ENCODE peak calls at places on chromosomes 6 and 20, in nine cellular contexts. G is PC-3, A is fibroblast of lung, O is GM23338, D is IMR-90, T is hepatocyte, B is GM12878, M is OCI-LY7, S is PC-9. C is an unnamed sample.
A peak's percentile ranks its signal among the peaks of the same experiment; 100 is the strongest.

GRCh38 chr6:10310826-10311225 is 104.0 kb downstream of the TFAP2A start:
- DNase-seq in G (no peak), A (no peak), O (no peak), D (no peak), T (no peak), B (no peak), M (no peak), S (no peak), C (no peak)

GRCh38 chr20:19835533-19836222 is 77.6 kb downstream of the RIN2 start:
- DNase-seq in G (no peak), A (no peak), O (peak; percentile 51), D (no peak), T (no peak), B (no peak), M (no peak), S (no peak), C (peak; percentile 50)

GRCh38 chr6:139654888-139655782 is 280.7 kb upstream of the CITED2 start:
- DNase-seq in G (no peak), A (no peak), O (peak; percentile 39), D (no peak), T (peak; percentile 61), B (no peak), M (no peak), S (no peak), C (peak; percentile 23)

GRCh38 chr6:167721291-167721690 is 105.4 kb upstream of the AFDN start:
- DNase-seq in G (no peak), A (no peak), O (no peak), D (no peak), T (no peak), B (no peak), M (no peak), S (no peak), C (no peak)

GRCh38 chr6:106141441-106142237 is 55.5 kb downstream of the PRDM1 start:
- DNase-seq in G (peak; percentile 41), A (no peak), O (no peak), D (no peak), T (no peak), B (peak; percentile 85), M (peak; percentile 73), S (no peak), C (no peak)

GRCh38 chr6:2103644-2104523 is 141.5 kb downstream of the GMDS start:
- DNase-seq in G (peak; percentile 71), A (peak; percentile 70), O (no peak), D (peak; percentile 69), T (peak; percentile 48), B (peak; percentile 11), M (peak; percentile 38), S (peak; percentile 3), C (no peak)

GRCh38 chr20:34998331-34998950 is 42.8 kb downstream of the MYH7B start:
- DNase-seq in G (no peak), A (no peak), O (peak; percentile 61), D (no peak), T (no peak), B (no peak), M (no peak), S (no peak), C (no peak)

GRCh38 chr6:42013134-42013516 is 37.2 kb upstream of the TAF8 start:
- DNase-seq in G (no peak), A (no peak), O (no peak), D (peak; percentile 65), T (no peak), B (no peak), M (no peak), S (no peak), C (no peak)

GRCh38 chr6:102562713-102563112 is 1169.2 kb downstream of the GRIK2 start:
- DNase-seq in G (no peak), A (no peak), O (no peak), D (no peak), T (no peak), B (no peak), M (no peak), S (no peak), C (no peak)

DNA sequence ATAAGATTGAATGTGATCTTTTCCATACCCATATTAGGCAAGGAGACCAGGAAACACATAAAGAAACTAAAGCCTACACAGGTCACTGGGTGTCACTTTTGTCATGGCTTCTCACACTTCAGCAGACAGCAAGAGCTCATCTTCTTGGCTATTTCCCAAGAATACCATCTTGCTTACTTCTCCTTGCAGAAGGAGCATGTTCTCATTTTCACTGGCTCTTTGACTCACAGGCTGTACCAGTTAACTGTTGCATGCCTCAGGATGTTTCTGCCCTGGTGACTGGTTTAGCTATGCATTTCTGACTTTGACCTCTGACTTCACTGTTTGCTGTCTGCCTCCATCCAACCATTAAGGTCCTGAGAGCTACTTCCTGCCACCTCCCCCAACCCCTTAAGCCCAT is 40.3 kb upstream of the OGFRL1 start:
- DNase-seq in G (peak; percentile 60), A (peak; percentile 29), O (peak; percentile 41), D (peak; percentile 75), T (peak; percentile 26), B (peak; percentile 48), M (peak; percentile 83), S (no peak), C (no peak)
- H3K4me1 ChIP-seq in G (peaks cover 23% of the 10 kb centered on the region), A (peaks cover 9% of the 10 kb centered on the region), O (peaks cover 30% of the 10 kb centered on the region), D (peaks cover 7% of the 10 kb centered on the region), T (no peaks in the 10 kb centered on the region), B (no peaks in the 10 kb centered on the region), M (peaks cover 58% of the 10 kb centered on the region), S (peaks cover 29% of the 10 kb centered on the region), C (no peaks in the 10 kb centered on the region)

DNA sequence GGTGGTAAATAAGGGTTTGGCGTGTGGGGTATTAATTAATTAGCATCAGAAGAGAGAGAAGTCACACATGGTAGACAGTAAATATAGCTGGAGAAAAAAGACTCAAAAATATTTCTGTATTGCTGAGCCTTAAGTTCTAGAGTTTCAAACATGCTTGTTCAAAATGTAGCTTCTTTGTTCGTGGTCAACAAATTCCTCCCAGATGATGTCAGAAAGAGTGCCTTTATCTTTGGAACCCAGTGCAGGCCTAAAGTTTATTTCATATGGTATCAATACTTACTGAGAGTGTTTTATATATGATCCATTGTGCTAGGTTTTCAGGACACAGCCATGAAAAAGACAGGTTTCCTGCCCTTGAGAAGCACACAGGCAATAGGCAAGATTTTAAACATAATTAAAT is 18.3 kb downstream of the MARCKS start:
- DNase-seq in G (no peak), A (peak; percentile 49), O (no peak), D (peak; percentile 76), T (no peak), B (no peak), M (no peak), S (no peak), C (no peak)
- H2AFZ ChIP-seq in G (no peak overlapping the region), A (no peak overlapping the region), O (no peak overlapping the region), D (no peak overlapping the region), T (no peak overlapping the region), B (no peak overlapping the region), M (no peak overlapping the region), S (no peak overlapping the region), C (no peak overlapping the region)

DNA sequence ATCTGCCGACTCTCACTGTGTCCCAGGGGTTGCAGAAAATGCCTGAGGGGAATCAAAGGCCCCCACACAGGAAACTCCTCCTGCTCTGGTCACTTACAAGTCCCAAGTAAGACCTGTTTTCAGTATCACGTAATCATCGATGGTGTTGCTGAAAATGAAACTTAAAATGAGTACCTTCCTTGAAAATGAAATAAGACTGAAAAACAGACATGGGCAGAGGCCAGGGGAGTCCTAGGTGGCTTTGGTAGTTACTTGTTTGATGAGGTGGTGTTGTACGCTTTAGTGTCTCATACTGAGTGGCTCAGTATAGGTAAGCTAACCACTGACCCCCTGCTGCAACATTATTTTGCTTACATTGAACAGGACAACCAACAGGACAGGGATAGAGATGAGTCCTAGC is 43.0 kb upstream of the SYNCRIP start:
- DNase-seq in G (no peak), A (no peak), O (no peak), D (no peak), T (no peak), B (peak; percentile 46), M (no peak), S (no peak), C (no peak)
- H3K4me2 ChIP-seq in G (no peak overlapping the region), A (no peak overlapping the region), O (no peak overlapping the region), D (no peak overlapping the region), T (no peak overlapping the region), B (peak overlapping the region; percentile 64), M (no peak overlapping the region), S (no peak overlapping the region), C (no peak overlapping the region)

GRCh38 chr20:31719644-31720485 is 2.8 kb downstream of the BCL2L1 start:
- DNase-seq in G (peak; percentile 94), A (no peak), O (peak; percentile 90), D (no peak), T (peak; percentile 72), B (no peak), M (no peak), S (peak; percentile 82), C (peak; percentile 53)
- H3K4me1 ChIP-seq in G (peaks cover 59% of the 10 kb centered on the region), A (peaks cover 39% of the 10 kb centered on the region), O (peaks cover 62% of the 10 kb centered on the region), D (peaks cover 25% of the 10 kb centered on the region), T (peaks cover 47% of the 10 kb centered on the region), B (peaks cover 29% of the 10 kb centered on the region), M (peaks cover 53% of the 10 kb centered on the region), S (peaks cover 42% of the 10 kb centered on the region), C (peaks cover 41% of the 10 kb centered on the region)

GRCh38 chr6:109511832-109512231 is 28.8 kb upstream of the ZBTB24 start:
- DNase-seq in G (no peak), A (no peak), O (no peak), D (no peak), T (no peak), B (no peak), M (no peak), S (no peak), C (no peak)

GRCh38 chr6:109514946-109515345 is 31.9 kb upstream of the ZBTB24 start:
- DNase-seq in G (no peak), A (no peak), O (no peak), D (no peak), T (no peak), B (no peak), M (no peak), S (no peak), C (no peak)

GRCh38 chr6:109512271-109512817 is 29.3 kb upstream of the ZBTB24 start:
- DNase-seq in G (no peak), A (no peak), O (no peak), D (no peak), T (no peak), B (no peak), M (no peak), S (no peak), C (no peak)

GRCh38 chr6:109515781-109516409 is 32.9 kb upstream of the ZBTB24 start:
- DNase-seq in G (no peak), A (peak; percentile 6), O (no peak), D (no peak), T (no peak), B (no peak), M (no peak), S (no peak), C (no peak)

DNA sequence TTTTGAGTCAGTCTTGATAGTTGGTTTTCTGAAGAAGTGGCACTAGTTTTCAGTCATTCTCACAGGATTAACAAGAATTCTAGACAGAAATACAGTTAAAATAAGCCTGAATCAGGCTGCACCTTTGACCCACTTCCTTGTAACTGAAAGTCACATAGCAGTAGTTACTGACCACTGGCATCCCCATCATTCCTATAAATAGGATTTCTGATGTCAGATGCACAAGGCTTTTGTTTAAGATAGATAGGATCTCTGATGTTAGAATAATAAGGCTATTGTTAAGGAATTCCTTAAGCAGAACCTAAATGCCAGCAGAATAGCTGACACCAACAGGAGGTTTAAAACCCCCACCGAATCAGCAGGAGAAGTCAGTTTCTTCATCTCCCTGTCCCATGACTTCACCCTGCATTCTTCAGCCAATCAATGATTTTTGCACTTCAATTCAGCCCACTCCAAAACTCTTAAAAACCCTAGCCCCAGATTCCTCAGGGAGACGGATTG is 30.6 kb upstream of the ZBTB24 start:
- DNase-seq in G (peak; percentile 43), A (peak; percentile 64), O (peak; percentile 76), D (peak; percentile 77), T (no peak), B (no peak), M (no peak), S (no peak), C (peak; percentile 43)
- H2AFZ ChIP-seq in G (no peak overlapping the region), A (no peak overlapping the region), O (no peak overlapping the region), D (peak overlapping the region; percentile 68), T (no peak overlapping the region), B (no peak overlapping the region), M (no peak overlapping the region), S (no peak overlapping the region), C (peak overlapping the region; percentile 59)